ENCODE peak calls at places on chromosome 19, in seven cellular contexts. E is HepG2, J is H1, S is K562, F is SK-N-SH, Z is GM12878, M is HCT116. G is an unnamed sample.

GRCh38 chr19:54454781-54455675 is 6.0 kb downstream of the LENG8 start:
- DNase-seq in E (no peak), J (no peak), S (no peak), F (no peak), Z (no peak), M (no peak), G (no peak)

GRCh38 chr19:45423589-45424190 is at the start of gene ERCC1:
- DNase-seq in E (peak), J (peak), S (peak), F (peak), Z (peak), M (peak), G (peak)

GRCh38 chr19:38684078-38684861 is 36.8 kb downstream of the ACTN4 start:
- DNase-seq in E (no peak), J (no peak), S (peak), F (no peak), Z (no peak), M (peak), G (no peak)

GRCh38 chr19:27750697-27751391 is 1462.1 kb downstream of the UQCRFS1 start:
- DNase-seq in E (no peak), J (no peak), S (no peak), F (no peak), Z (no peak), M (no peak), G (no peak)

GRCh38 chr19:33379151-33379829 is 5.8 kb downstream of the CEBPG start:
- DNase-seq in E (no peak), J (no peak), S (no peak), F (no peak), Z (no peak), M (no peak), G (no peak)

GRCh38 chr19:4357921-4358326 is 14.6 kb downstream of the MPND start:
- DNase-seq in E (no peak), J (no peak), S (no peak), F (peak), Z (no peak), M (no peak), G (no peak)

GRCh38 chr19:33662391-33662790 is 40.6 kb downstream of the CHST8 start:
- DNase-seq in E (no peak), J (no peak), S (no peak), F (no peak), Z (no peak), M (no peak), G (no peak)

GRCh38 chr19:34851277-34851804 is 75.4 kb upstream of the ZNF30 start:
- DNase-seq in E (peak), J (no peak), S (no peak), F (no peak), Z (no peak), M (peak), G (peak)

GRCh38 chr19:17185590-17185989 is 29.6 kb upstream of the USE1 start:
- DNase-seq in E (no peak), J (no peak), S (no peak), F (no peak), Z (no peak), M (no peak), G (no peak)

GRCh38 chr19:32691291-32691951 is at the start of gene NUDT19:
- DNase-seq in E (peak), J (peak), S (peak), F (peak), Z (peak), M (peak), G (peak)

GRCh38 chr19:7191946-7192691 is 102.1 kb downstream of the INSR start:
- DNase-seq in E (no peak), J (no peak), S (no peak), F (no peak), Z (no peak), M (no peak), G (no peak)

GRCh38 chr19:55406869-55407624 is 541 bp downstream of the UBE2S start:
- DNase-seq in E (no peak), J (no peak), S (peak), F (peak), Z (no peak), M (no peak), G (no peak)

GRCh38 chr19:57903298-57904174 is 12.9 kb downstream of the ZNF417 start:
- DNase-seq in E (peak), J (no peak), S (peak), F (peak), Z (no peak), M (peak), G (peak)

GRCh38 chr19:3821156-3821555 is 35.0 kb upstream of the MATK start:
- DNase-seq in E (no peak), J (no peak), S (no peak), F (no peak), Z (no peak), M (no peak), G (no peak)

GRCh38 chr19:27393591-27393990 is 1819.4 kb downstream of the UQCRFS1 start:
- DNase-seq in E (no peak), J (no peak), S (no peak), F (no peak), Z (no peak), M (no peak), G (no peak)

GRCh38 chr19:8368136-8368535 is 4.2 kb downstream of the ANGPTL4 start:
- DNase-seq in E (no peak), J (no peak), S (no peak), F (peak), Z (no peak), M (no peak), G (no peak)

GRCh38 chr19:8370176-8371010 is 6.4 kb downstream of the ANGPTL4 start:
- DNase-seq in E (no peak), J (no peak), S (no peak), F (no peak), Z (no peak), M (no peak), G (no peak)

GRCh38 chr19:8366121-8366581 is 2.2 kb downstream of the ANGPTL4 start:
- DNase-seq in E (no peak), J (no peak), S (no peak), F (no peak), Z (no peak), M (no peak), G (no peak)

GRCh38 chr19:8366961-8367326 is 3.0 kb downstream of the ANGPTL4 start:
- DNase-seq in E (no peak), J (no peak), S (no peak), F (no peak), Z (no peak), M (no peak), G (no peak)

DNA sequence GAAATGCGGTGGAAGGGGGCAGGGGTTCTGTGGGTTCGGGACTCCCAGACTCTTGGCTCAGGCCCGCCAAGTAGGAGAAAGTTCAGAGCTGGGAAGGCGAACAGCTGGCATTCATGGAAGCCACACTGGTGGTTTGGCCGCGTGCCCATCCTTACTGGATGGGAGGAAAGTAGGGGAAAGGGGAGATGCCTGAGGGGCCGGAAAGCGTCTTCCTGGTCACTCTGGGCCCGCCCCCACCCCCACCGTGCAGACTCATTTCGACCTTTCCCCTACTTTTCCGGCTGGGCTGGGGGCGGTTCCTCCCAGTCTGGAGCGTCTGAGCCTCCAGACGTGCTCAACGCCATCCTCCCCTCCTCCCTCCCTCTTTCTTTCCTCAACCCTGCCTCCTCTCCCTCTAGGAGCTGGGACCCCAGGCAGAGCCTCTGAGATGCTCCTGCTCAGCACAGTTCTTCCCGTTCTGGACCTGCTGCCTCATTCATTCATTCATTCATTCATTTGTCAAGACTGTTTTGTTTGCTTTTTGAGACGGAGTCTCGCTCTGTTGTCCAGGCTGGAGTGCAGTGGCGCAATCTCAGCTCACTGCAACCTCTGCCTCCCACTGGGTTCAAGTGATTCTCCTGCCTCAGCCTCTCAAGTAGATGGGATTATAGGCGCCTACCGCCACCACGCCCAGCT is 3.5 kb downstream of the ANGPTL4 start:
- DNase-seq in E (no peak), J (peak), S (peak), F (peak), Z (no peak), M (no peak), G (peak)
- TF ChIP-seq JUND in E (no peak), J (no peak), S (no peak), F (no peak), Z (no peak), M (peak), G (no peak)

GRCh38 chr19:677201-677600 is 1.0 kb downstream of the FSTL3 start:
- DNase-seq in E (peak), J (no peak), S (no peak), F (peak), Z (no peak), M (no peak), G (peak)

GRCh38 chr19:678791-679388 is 2.7 kb downstream of the FSTL3 start:
- DNase-seq in E (no peak), J (no peak), S (no peak), F (no peak), Z (no peak), M (no peak), G (no peak)

GRCh38 chr19:676343-677105 is at the start of gene FSTL3:
- DNase-seq in E (no peak), J (no peak), S (no peak), F (no peak), Z (no peak), M (no peak), G (peak)

GRCh38 chr19:676007-676342 is 217 bp upstream of the FSTL3 start:
- DNase-seq in E (no peak), J (no peak), S (no peak), F (no peak), Z (no peak), M (no peak), G (no peak)

GRCh38 chr19:677601-678380 is 1.6 kb downstream of the FSTL3 start:
- DNase-seq in E (no peak), J (no peak), S (no peak), F (no peak), Z (no peak), M (no peak), G (peak)
- TF ChIP-seq JUND in E (no peak), J (no peak), S (no peak), F (no peak), Z (no peak), M (no peak), G (no peak)

GRCh38 chr19:46907880-46908279 is 47.1 kb downstream of the ARHGAP35 start:
- DNase-seq in E (no peak), J (no peak), S (no peak), F (no peak), Z (no peak), M (no peak), G (no peak)

GRCh38 chr19:46909356-46909755 is 48.6 kb downstream of the ARHGAP35 start:
- DNase-seq in E (no peak), J (no peak), S (no peak), F (no peak), Z (no peak), M (no peak), G (no peak)

GRCh38 chr19:46904114-46905060 is 43.6 kb downstream of the ARHGAP35 start:
- DNase-seq in E (no peak), J (no peak), S (no peak), F (peak), Z (no peak), M (no peak), G (no peak)

GRCh38 chr19:46903458-46903857 is 42.7 kb downstream of the ARHGAP35 start:
- DNase-seq in E (no peak), J (no peak), S (no peak), F (no peak), Z (no peak), M (no peak), G (peak)

DNA sequence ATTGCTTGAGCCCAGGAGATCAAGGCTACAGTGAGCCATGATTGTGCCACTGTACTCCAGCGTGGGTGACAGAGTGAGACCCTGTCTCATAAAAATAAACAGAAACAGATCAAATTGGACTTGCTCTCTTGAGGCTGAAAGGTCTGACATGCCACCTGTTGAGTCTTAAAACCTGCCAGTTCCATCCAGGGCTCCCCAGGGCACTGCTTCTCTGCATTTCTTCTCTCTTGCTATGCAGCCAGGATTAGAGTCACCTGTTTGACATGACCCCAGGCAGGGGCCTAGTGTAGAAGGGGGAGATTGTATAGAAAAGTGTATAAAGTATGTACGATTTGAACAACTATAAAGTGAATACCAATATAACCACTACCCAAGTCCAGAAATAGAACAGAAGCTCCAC is 45.4 kb downstream of the ARHGAP35 start:
- DNase-seq in E (no peak), J (no peak), S (no peak), F (no peak), Z (no peak), M (no peak), G (no peak)
- TF ChIP-seq JUND in E (no peak), J (no peak), S (no peak), F (no peak), Z (no peak), M (no peak), G (no peak)

GRCh38 chr19:49361438-49362047 is 673 bp downstream of the TEAD2 start:
- DNase-seq in E (peak), J (no peak), S (peak), F (peak), Z (no peak), M (peak), G (peak)
- TF ChIP-seq JUND in E (no peak), J (no peak), S (peak), F (no peak), Z (no peak), M (no peak), G (no peak)

DNA sequence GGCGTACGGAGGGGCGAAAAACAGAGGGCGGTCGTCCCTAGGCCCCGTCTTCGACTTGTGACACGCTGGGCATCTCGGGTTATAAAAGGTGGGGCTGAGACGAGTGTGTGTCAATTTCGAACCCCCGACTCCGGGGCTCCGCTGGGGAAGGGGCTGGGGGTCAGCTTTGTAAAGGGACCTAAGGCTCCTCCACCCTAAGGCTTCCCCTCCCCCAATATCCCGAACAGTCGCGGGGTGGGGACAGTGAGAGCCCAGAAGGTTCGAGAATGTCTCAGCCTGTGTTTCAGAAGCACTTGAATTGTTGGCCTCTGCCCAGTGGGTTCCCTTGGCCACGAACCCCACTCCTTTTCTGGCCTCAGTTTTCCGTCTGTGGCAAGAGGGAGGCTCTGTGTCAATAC is 450 bp downstream of the SELENOW start:
- DNase-seq in E (no peak), J (no peak), S (no peak), F (peak), Z (no peak), M (no peak), G (peak)
- TF ChIP-seq JUND in E (no peak), J (no peak), S (no peak), F (no peak), Z (no peak), M (no peak), G (no peak)

DNA sequence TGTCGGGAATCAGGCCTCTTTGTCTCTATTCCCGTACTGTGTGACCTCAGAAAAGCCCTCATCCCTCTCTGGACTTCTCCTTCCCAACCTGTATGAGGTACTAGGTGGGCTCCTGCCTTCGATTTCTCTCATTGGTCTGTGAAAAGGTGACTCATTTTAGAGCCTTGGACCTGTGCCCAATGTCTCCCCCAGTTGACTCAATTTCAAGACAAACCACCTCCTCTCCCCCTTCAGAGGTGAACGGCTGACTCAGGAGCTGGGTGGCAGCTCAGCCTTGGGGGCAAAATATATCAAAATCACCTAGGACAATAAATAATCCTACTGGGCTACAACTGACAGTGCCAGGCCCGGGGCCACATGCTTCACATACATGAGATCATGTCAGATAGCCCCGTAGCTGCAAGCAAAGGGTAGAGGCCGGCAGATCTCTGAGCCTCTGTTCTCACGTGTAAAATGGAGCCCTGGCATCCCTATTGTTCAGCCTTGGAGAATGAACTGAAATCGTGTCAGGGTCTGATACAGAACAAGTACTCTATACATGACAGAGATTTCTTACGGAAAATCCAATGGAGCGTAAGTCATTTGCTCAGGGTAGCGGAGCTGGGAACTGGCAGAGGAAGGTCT is 543 bp downstream of the COQ8B start:
- DNase-seq in E (no peak), J (peak), S (peak), F (no peak), Z (peak), M (peak), G (peak)
- TF ChIP-seq JUND in E (no peak), J (no peak), S (no peak), F (no peak), Z (no peak), M (no peak), G (no peak)

DNA sequence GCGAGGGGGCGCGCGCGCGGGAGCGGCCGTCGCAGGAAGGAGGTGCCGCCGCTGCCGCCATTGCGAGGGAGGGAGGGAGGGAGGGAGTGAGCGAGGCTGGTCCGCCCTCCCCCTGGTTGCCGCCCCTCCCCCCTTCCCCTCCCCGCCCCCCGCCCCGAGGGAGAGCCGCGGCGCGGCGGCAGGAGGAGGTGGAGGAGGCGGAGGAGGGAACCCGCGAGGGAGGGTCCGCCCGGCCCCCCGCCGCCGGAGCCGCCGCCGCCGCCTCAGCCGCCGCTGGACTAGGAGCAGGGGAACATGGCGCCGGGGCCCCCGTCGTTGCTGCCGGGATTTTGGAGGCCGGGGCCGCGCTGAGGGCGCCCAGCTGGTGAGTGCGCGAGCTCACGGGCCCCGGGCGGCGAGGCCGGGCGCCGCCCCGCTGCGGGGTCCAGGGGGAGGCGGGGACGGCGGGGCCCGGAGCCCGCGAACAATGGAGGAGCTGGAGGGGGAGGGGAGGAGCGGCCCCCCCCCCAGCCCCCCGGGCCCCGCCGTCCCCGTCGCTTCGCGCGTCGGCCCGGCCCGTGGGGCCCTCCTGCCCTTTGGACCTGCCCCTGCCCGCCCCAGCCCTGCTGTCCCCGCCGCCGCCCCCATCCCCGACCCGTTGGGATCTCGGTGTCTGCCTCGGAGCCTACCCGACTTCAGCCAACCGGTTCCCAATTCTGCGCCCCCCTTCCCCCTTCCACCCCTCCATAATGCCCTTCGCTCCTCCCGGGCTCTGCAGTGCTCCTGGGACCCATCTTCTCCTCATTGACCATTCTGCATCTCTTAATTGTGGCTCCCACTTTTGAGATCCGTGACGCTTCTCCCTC is at the start of gene ARHGAP35:
- DNase-seq in E (no peak), J (peak), S (peak), F (peak), Z (no peak), M (no peak), G (peak)
- TF ChIP-seq JUND in E (no peak), J (no peak), S (no peak), F (no peak), Z (no peak), M (no peak), G (no peak)

GRCh38 chr19:29676586-29676985 is 11.3 kb downstream of the PLEKHF1 start:
- DNase-seq in E (no peak), J (no peak), S (no peak), F (no peak), Z (no peak), M (no peak), G (no peak)
- TF ChIP-seq JUND in E (no peak), J (no peak), S (no peak), F (no peak), Z (no peak), M (no peak), G (no peak)

GRCh38 chr19:10699650-10700335 is 1.4 kb upstream of the QTRT1 start:
- DNase-seq in E (peak), J (peak), S (peak), F (peak), Z (peak), M (peak), G (peak)
- TF ChIP-seq JUND in E (no peak), J (no peak), S (no peak), F (no peak), Z (no peak), M (no peak), G (no peak)

G was measured in T47D.